ENCODE peak calls at places on chromosomes 6 and 20, in eight cellular contexts. N is Panc1, U is OCI-LY7, Y is AG04449, H is heart right ventricle, D is astrocyte of the spinal cord, E is choroid plexus epithelial cell, C is kidney epithelial cell. R is an unnamed sample.

GRCh38 chr6:6003334-6004146 is 3.2 kb downstream of the NRN1 start:
- DNase-seq in N (no peak), U (no peak), Y (no peak), H (peak), D (peak), E (no peak), C (no peak), R (peak)

GRCh38 chr6:37244430-37245310 is 12.9 kb upstream of the TBC1D22B start:
- DNase-seq in N (no peak), U (no peak), Y (peak), H (peak), D (peak), E (peak), C (peak), R (peak)

GRCh38 chr6:18362058-18362561 is 25.0 kb upstream of the RNF144B start:
- DNase-seq in N (no peak), U (peak), Y (peak), H (no peak), D (peak), E (peak), C (peak), R (no peak)

GRCh38 chr6:22785036-22785435 is 215.7 kb downstream of the HDGFL1 start:
- DNase-seq in N (no peak), U (no peak), Y (no peak), H (no peak), D (peak), E (peak), C (peak), R (no peak)

GRCh38 chr6:110485461-110485860 is 9.0 kb upstream of the SLC22A16 start:
- DNase-seq in N (no peak), U (no peak), Y (no peak), H (no peak), D (no peak), E (peak), C (no peak), R (no peak)

GRCh38 chr6:100176951-100177710 is 183.1 kb upstream of the MCHR2 start:
- DNase-seq in N (no peak), U (no peak), Y (no peak), H (no peak), D (no peak), E (no peak), C (no peak), R (no peak)

GRCh38 chr6:23176883-23177282 is 607.5 kb downstream of the HDGFL1 start:
- DNase-seq in N (no peak), U (no peak), Y (no peak), H (peak), D (no peak), E (no peak), C (no peak), R (no peak)

GRCh38 chr20:9838378-9839295 is at the start of gene PAK5:
- DNase-seq in N (no peak), U (no peak), Y (no peak), H (no peak), D (peak), E (peak), C (peak), R (peak)

GRCh38 chr6:15616266-15616665 is 46.6 kb downstream of the DTNBP1 start:
- DNase-seq in N (no peak), U (no peak), Y (no peak), H (no peak), D (no peak), E (no peak), C (no peak), R (no peak)

GRCh38 chr6:158938811-158939254 is 61.2 kb downstream of the RSPH3 start:
- DNase-seq in N (no peak), U (peak), Y (no peak), H (peak), D (no peak), E (no peak), C (no peak), R (no peak)

GRCh38 chr6:33746036-33746600 is 587 bp downstream of the IP6K3 start:
- DNase-seq in N (no peak), U (no peak), Y (no peak), H (peak), D (peak), E (peak), C (no peak), R (no peak)

GRCh38 chr6:163679012-163679660 is 264.6 kb downstream of the QKI start:
- DNase-seq in N (no peak), U (no peak), Y (no peak), H (no peak), D (no peak), E (no peak), C (no peak), R (no peak)

GRCh38 chr20:51584737-51585136 is 42.2 kb upstream of the NFATC2 start:
- DNase-seq in N (no peak), U (peak), Y (no peak), H (no peak), D (no peak), E (no peak), C (no peak), R (no peak)

GRCh38 chr6:163132050-163132750 is 282.3 kb upstream of the QKI start:
- DNase-seq in N (no peak), U (no peak), Y (no peak), H (no peak), D (peak), E (peak), C (no peak), R (no peak)

GRCh38 chr6:14703586-14703985 is 542.3 kb upstream of the JARID2 start:
- DNase-seq in N (no peak), U (no peak), Y (peak), H (no peak), D (peak), E (peak), C (no peak), R (no peak)

GRCh38 chr6:153994811-153995210 is 44.2 kb upstream of the OPRM1 start:
- DNase-seq in N (no peak), U (no peak), Y (no peak), H (no peak), D (no peak), E (no peak), C (no peak), R (no peak)

GRCh38 chr6:155782320-155782730 is 326.7 kb upstream of the NOX3 start:
- DNase-seq in N (no peak), U (no peak), Y (peak), H (no peak), D (peak), E (peak), C (peak), R (no peak)

GRCh38 chr6:107616776-107617175 is 126.9 kb downstream of the SOBP start:
- DNase-seq in N (no peak), U (no peak), Y (no peak), H (no peak), D (no peak), E (no peak), C (no peak), R (no peak)

GRCh38 chr6:25415701-25416100 is 136.5 kb downstream of the CARMIL1 start:
- DNase-seq in N (no peak), U (no peak), Y (no peak), H (no peak), D (no peak), E (no peak), C (no peak), R (no peak)

GRCh38 chr6:96197241-96197640 is 181.5 kb downstream of the FUT9 start:
- DNase-seq in N (no peak), U (no peak), Y (no peak), H (no peak), D (no peak), E (no peak), C (no peak), R (no peak)

GRCh38 chr20:63740501-63741353 is 1.2 kb downstream of the SLC2A4RG start:
- DNase-seq in N (no peak), U (peak), Y (peak), H (peak), D (peak), E (peak), C (peak), R (peak)

GRCh38 chr6:146578054-146578453 is 20.7 kb upstream of the ADGB start:
- DNase-seq in N (no peak), U (no peak), Y (no peak), H (no peak), D (peak), E (no peak), C (no peak), R (no peak)

GRCh38 chr6:36350681-36351091 is 14.0 kb upstream of the BNIP5 start:
- DNase-seq in N (no peak), U (no peak), Y (peak), H (no peak), D (peak), E (peak), C (peak), R (no peak)

GRCh38 chr6:30164714-30165113 is 1.4 kb downstream of the TRIM15 start:
- DNase-seq in N (no peak), U (no peak), Y (no peak), H (no peak), D (no peak), E (no peak), C (no peak), R (no peak)

GRCh38 chr6:123189805-123190204 is 193.8 kb downstream of the CLVS2 start:
- DNase-seq in N (no peak), U (no peak), Y (no peak), H (no peak), D (no peak), E (no peak), C (no peak), R (no peak)

GRCh38 chr6:56938634-56939294 is 16.1 kb upstream of the BEND6 start:
- DNase-seq in N (peak), U (no peak), Y (peak), H (no peak), D (peak), E (peak), C (peak), R (no peak)

GRCh38 chr20:14829897-14830296 is 492.5 kb upstream of the FLRT3 start:
- DNase-seq in N (no peak), U (no peak), Y (no peak), H (no peak), D (no peak), E (no peak), C (no peak), R (no peak)
- TF ChIP-seq CTCF in N (no peak), U (no peak), Y (no peak), H (no peak), D (no peak), E (no peak), C (no peak), R (no peak)

GRCh38 chr6:19857139-19857538 is 20.0 kb downstream of the ID4 start:
- DNase-seq in N (no peak), U (no peak), Y (no peak), H (no peak), D (no peak), E (no peak), C (no peak), R (no peak)

GRCh38 chr6:19865178-19865577 is 28.0 kb downstream of the ID4 start:
- DNase-seq in N (no peak), U (no peak), Y (no peak), H (no peak), D (no peak), E (no peak), C (no peak), R (no peak)

GRCh38 chr6:19855510-19855909 is 18.3 kb downstream of the ID4 start:
- DNase-seq in N (no peak), U (no peak), Y (no peak), H (no peak), D (no peak), E (no peak), C (no peak), R (no peak)

GRCh38 chr6:19864285-19864684 is 27.1 kb downstream of the ID4 start:
- DNase-seq in N (no peak), U (no peak), Y (no peak), H (no peak), D (no peak), E (no peak), C (no peak), R (no peak)

DNA sequence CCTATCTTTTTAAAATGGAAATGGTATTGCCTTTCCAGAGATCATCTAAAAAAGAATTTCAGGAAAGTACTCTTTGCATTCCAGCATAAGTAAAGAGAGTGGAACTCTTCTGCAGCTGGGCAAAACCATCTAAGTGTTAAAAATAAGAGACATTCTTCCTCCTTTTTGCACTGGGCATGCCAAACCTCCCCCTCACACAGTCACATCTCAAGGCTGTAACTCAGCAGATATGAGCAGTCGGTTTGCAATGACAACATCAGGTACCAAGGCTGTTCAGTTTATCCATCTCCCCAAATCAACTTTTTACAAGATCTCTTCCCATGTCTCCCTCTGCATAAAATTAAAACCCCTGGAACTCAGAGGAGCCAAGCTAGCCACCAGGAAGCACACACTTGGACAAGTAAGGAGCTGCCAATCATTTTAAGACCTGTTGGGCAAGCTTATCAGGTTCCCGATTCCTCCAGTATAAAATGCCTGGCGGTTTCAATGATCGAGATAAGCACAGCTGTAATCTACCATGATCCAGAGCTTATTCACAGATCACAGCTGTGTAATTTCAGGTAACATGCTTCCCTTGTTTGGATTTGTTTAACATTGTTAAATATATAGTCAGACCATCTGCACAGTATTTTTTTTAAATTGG is 23.2 kb downstream of the ID4 start:
- DNase-seq in N (no peak), U (no peak), Y (no peak), H (no peak), D (no peak), E (no peak), C (no peak), R (no peak)
- H3K4me3 ChIP-seq in N (no peak), U (no peak), Y (no peak), H (no peak), D (no peak), E (no peak), C (no peak), R (no peak)

DNA sequence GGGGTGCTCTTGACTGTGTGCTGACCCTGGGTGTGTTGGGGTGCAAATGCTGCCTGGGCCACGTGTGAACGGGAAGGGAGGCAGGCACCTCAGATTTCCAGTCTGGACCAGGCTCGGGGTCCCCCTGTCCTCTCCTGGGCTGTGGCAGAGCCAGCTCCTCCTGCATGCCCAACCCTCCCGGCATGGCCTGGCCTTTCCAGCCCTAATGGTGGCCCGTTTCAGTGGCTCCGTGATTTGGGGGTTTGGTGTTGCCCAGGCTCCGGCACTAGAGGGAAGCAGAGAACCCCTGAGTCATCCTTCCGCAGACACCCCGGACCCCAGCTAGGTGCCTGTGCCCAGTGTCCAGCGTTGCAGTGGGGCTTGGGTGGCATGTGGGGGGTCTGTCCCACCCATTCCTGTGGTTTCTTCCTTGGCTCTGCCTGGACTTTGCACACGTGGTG is 9.1 kb downstream of the RBM38 start:
- DNase-seq in N (no peak), U (no peak), Y (no peak), H (no peak), D (no peak), E (no peak), C (no peak), R (no peak)
- TF ChIP-seq CTCF in N (no peak), U (peak), Y (no peak), H (no peak), D (no peak), E (peak), C (no peak), R (no peak)

DNA sequence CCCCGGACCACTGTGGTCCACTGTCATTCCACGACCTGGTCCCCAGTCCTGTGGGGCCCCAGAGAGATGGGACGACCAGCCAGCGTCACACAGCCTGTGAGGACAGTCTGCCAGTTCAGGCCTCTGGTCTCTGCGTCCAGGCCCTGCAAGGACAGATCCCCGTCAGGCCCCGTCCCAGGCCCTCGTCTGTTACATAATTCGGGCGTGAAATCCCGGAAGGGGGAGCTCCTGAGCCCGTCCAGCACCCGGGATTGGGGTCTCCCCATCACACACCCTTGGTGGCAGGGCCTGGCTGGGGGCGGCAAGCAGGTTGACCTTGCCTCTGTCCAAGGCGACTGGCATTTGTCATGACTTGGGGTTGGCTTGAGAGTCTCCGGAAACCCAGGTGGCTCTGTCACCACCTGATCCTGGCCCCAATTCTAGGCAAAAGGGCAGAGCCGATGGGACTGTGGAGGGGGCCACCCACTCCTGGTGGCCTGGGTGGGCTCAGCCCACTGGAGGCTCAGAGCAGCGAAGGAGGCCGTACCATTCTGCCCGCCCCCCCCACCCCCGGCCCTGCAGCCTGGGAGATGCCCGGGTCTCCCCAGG is 73.8 kb upstream of the GATA5 start:
- DNase-seq in N (no peak), U (peak), Y (no peak), H (no peak), D (no peak), E (no peak), C (no peak), R (no peak)
- H3K4me3 ChIP-seq in N (peak), U (no peak), Y (no peak), H (peak), D (no peak), E (no peak), C (no peak), R (no peak)

R was measured in lower lobe of right lung.